ENCODE peak calls at places on chromosomes 5 and 9, in seven cellular contexts. X is NB4, H is transverse colon, L is GM12891, W is adrenal gland, C is body of pancreas, Q is lower leg skin. S is an unnamed sample.

GRCh38 chr5:5078009-5078897 is 61.9 kb upstream of the ADAMTS16 start:
- DNase-seq in H (no peak), Q (no peak), L (no peak), C (no peak), X (peak), W (no peak), S (no peak)

GRCh38 chr9:122226142-122226757 is 2.5 kb downstream of the LHX6 start:
- DNase-seq in Q (no peak), L (no peak), W (no peak), H (no peak), C (no peak), X (no peak), S (no peak)

GRCh38 chr5:154415114-154415513 is 30.7 kb upstream of the SAP30L start:
- DNase-seq in X (no peak), H (no peak), Q (no peak), L (no peak), C (no peak), W (no peak), S (no peak)

GRCh38 chr9:38707885-38708640 is 11.9 kb downstream of the FAM240B start:
- DNase-seq in Q (no peak), H (no peak), W (no peak), X (peak), C (no peak), L (no peak), S (no peak)

GRCh38 chr9:105416840-105417239 is 31.0 kb upstream of the FSD1L start:
- DNase-seq in L (no peak), X (no peak), W (no peak), Q (no peak), C (no peak), H (no peak), S (no peak)

GRCh38 chr9:108125541-108125940 is 636.0 kb upstream of the KLF4 start:
- DNase-seq in H (no peak), W (no peak), Q (no peak), L (no peak), C (no peak), X (peak), S (no peak)

GRCh38 chr9:6049798-6050197 is 34.4 kb upstream of the RANBP6 start:
- DNase-seq in W (no peak), H (peak), C (peak), Q (no peak), X (peak), L (no peak), S (no peak)

GRCh38 chr5:151755383-151755782 is 3.0 kb downstream of the ATOX1 start:
- DNase-seq in L (no peak), C (peak), W (no peak), Q (no peak), X (no peak), H (no peak), S (no peak)

GRCh38 chr9:23621166-23621565 is 204.9 kb downstream of the ELAVL2 start:
- DNase-seq in X (no peak), C (no peak), H (no peak), L (no peak), W (no peak), Q (no peak), S (no peak)

GRCh38 chr5:128920345-128921215 is 44.7 kb upstream of the SLC27A6 start:
- DNase-seq in Q (no peak), H (no peak), C (no peak), X (no peak), W (peak), L (no peak), S (no peak)

GRCh38 chr9:70478963-70479641 is 64.6 kb upstream of the KLF9 start:
- DNase-seq in C (peak), H (peak), Q (peak), W (no peak), L (no peak), X (no peak), S (peak)
- TF ChIP-seq POLR2A in C (no peak), H (peak), Q (no peak), W (no peak), L (no peak), X (no peak), S (no peak)

GRCh38 chr5:176685010-176685409 is 37.7 kb downstream of the TSPAN17 start:
- DNase-seq in W (no peak), X (no peak), C (no peak), Q (no peak), L (no peak), H (no peak), S (no peak)
- TF ChIP-seq POLR2A in W (no peak), X (no peak), C (no peak), Q (no peak), L (no peak), H (no peak), S (no peak)

GRCh38 chr5:6598351-6598900 is 34.4 kb downstream of the NSUN2 start:
- DNase-seq in Q (no peak), W (no peak), H (no peak), L (no peak), C (no peak), X (no peak), S (no peak)
- TF ChIP-seq POLR2A in Q (no peak), W (no peak), H (no peak), L (peak), C (no peak), X (no peak), S (no peak)

GRCh38 chr5:132229236-132229635 is 1.6 kb upstream of the P4HA2 start:
- DNase-seq in W (no peak), Q (no peak), X (no peak), H (peak), L (no peak), C (no peak), S (no peak)

GRCh38 chr5:132226516-132227234 is 978 bp downstream of the P4HA2 start:
- DNase-seq in C (peak), L (no peak), X (no peak), H (peak), W (no peak), Q (no peak), S (peak)

GRCh38 chr5:132227235-132227484 is 493 bp downstream of the P4HA2 start:
- DNase-seq in L (no peak), W (no peak), C (no peak), H (no peak), Q (no peak), X (no peak), S (no peak)

GRCh38 chr5:132228241-132229035 is 785 bp upstream of the P4HA2 start:
- DNase-seq in X (no peak), W (no peak), Q (no peak), C (no peak), H (peak), L (no peak), S (no peak)

GRCh38 chr5:132227485-132228240 is at the start of gene P4HA2:
- DNase-seq in L (peak), H (peak), W (peak), X (peak), C (peak), Q (peak), S (peak)
- TF ChIP-seq POLR2A in L (no peak), H (peak), W (no peak), X (no peak), C (peak), Q (no peak), S (no peak)

GRCh38 chr9:32526042-32526706 is at the start of gene RIGI:
- DNase-seq in H (peak), Q (peak), C (peak), W (peak), L (peak), X (peak), S (peak)
- TF ChIP-seq POLR2A in H (no peak), Q (no peak), C (peak), W (peak), L (no peak), X (peak), S (peak)

GRCh38 chr9:4792572-4793411 is at the start of gene RCL1:
- DNase-seq in Q (peak), W (peak), L (peak), X (peak), H (peak), C (peak), S (peak)
- TF ChIP-seq POLR2A in Q (peak), W (peak), L (peak), X (peak), H (peak), C (peak), S (no peak)

GRCh38 chr5:132436936-132437335 is 53.6 kb downstream of the IRF1 start:
- DNase-seq in X (no peak), L (no peak), Q (no peak), C (no peak), H (no peak), W (no peak), S (no peak)

GRCh38 chr5:132438931-132439330 is 51.6 kb downstream of the IRF1 start:
- DNase-seq in Q (no peak), W (peak), H (no peak), X (peak), C (no peak), L (no peak), S (no peak)

GRCh38 chr5:132435891-132436290 is 54.7 kb downstream of the IRF1 start:
- DNase-seq in C (no peak), X (no peak), H (peak), W (no peak), Q (no peak), L (no peak), S (no peak)

GRCh38 chr5:132439521-132440206 is 50.9 kb downstream of the IRF1 start:
- DNase-seq in X (no peak), H (peak), W (peak), Q (peak), C (peak), L (no peak), S (no peak)

DNA sequence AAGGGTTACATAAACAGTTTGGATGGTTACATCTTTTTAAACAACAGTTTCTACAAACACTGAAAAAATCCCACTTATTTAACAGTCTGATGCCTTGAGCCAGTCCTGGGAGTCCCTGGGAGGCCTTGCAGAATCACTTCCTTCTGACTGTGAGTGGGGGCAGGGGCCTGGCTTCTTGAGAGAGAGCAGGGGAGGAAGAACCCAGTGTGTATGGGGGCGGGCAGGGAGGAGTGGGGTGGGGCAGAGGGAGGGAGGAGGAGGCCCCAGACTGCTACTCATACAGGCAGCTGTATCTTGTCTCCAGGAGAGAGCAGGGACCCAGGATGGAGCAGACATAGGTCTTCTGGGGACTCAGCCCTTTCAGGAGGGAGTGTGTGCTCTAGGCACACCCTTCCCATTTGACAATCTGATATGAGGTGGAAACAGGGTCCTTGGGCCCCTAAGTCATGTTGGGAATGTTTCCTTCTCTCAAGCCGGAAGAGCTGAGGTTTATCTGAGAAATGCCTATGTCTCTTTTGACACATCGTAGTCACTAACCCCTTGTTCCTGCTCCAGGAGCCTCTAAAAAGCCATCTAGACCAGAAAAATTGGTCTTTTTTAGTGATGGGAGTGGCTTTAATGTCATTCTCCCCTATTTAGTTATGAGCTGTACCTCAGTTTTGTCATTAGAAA is 52.8 kb downstream of the IRF1 start:
- DNase-seq in W (peak), L (peak), H (peak), Q (peak), C (peak), X (peak), S (peak)
- TF ChIP-seq POLR2A in W (no peak), L (no peak), H (no peak), Q (no peak), C (no peak), X (no peak), S (no peak)

S was measured in stomach.